ENCODE peak calls at places on chromosomes 12 and 14, in four cellular contexts. One of them, this sample, is unnamed.
A peak's percentile ranks its signal among the peaks of the same experiment; 100 is the strongest.

GRCh38 chr14:24351517-24351916 is 11.7 kb upstream of the RIPK3 start:
- DNase-seq in HepG2: no peak
- DNase-seq in IMR-90: peak; percentile 43
- DNase-seq in A549: no peak
- DNase-seq in this sample: no peak

GRCh38 chr12:68352067-68352466 is 19.9 kb upstream of the MDM1 start:
- DNase-seq in HepG2: no peak
- DNase-seq in IMR-90: peak; percentile 77
- DNase-seq in A549: peak; percentile 35
- DNase-seq in this sample: no peak

GRCh38 chr12:8123124-8123888 is at the start of gene CLEC4A:
- DNase-seq in HepG2: no peak
- DNase-seq in IMR-90: no peak
- DNase-seq in A549: no peak
- DNase-seq in this sample: no peak

GRCh38 chr12:12461923-12462315 is 100.7 kb downstream of the DUSP16 start:
- DNase-seq in HepG2: no peak
- DNase-seq in IMR-90: no peak
- DNase-seq in A549: no peak
- DNase-seq in this sample: no peak

GRCh38 chr12:53616950-53617349 is 9.2 kb downstream of the ATF7 start:
- DNase-seq in HepG2: no peak
- DNase-seq in IMR-90: no peak
- DNase-seq in A549: no peak
- DNase-seq in this sample: no peak

GRCh38 chr14:21723431-21724045 is 49.9 kb upstream of the OR4E1 start:
- DNase-seq in HepG2: peak; percentile 60
- DNase-seq in IMR-90: no peak
- DNase-seq in A549: peak; percentile 41
- DNase-seq in this sample: peak; percentile 47

GRCh38 chr12:130608132-130608531 is 108.0 kb downstream of the RIMBP2 start:
- DNase-seq in HepG2: no peak
- DNase-seq in IMR-90: no peak
- DNase-seq in A549: no peak
- DNase-seq in this sample: no peak

GRCh38 chr12:86723326-86723725 is 467.1 kb upstream of the MGAT4C start:
- DNase-seq in HepG2: no peak
- DNase-seq in IMR-90: no peak
- DNase-seq in A549: no peak
- DNase-seq in this sample: no peak

GRCh38 chr12:53735556-53735955 is 8.3 kb upstream of the CALCOCO1 start:
- DNase-seq in HepG2: no peak
- DNase-seq in IMR-90: no peak
- DNase-seq in A549: no peak
- DNase-seq in this sample: no peak

GRCh38 chr14:95225251-95225887 is 68.0 kb upstream of the DICER1 start:
- DNase-seq in HepG2: no peak
- DNase-seq in IMR-90: no peak
- DNase-seq in A549: no peak
- DNase-seq in this sample: no peak

GRCh38 chr12:121724930-121725329 is 12.4 kb downstream of the TMEM120B start:
- DNase-seq in HepG2: no peak
- DNase-seq in IMR-90: no peak
- DNase-seq in A549: no peak
- DNase-seq in this sample: no peak

GRCh38 chr14:50666772-50667490 is 1.2 kb downstream of the SAV1 start:
- DNase-seq in HepG2: peak; percentile 37
- DNase-seq in IMR-90: peak; percentile 73
- DNase-seq in A549: peak; percentile 61
- DNase-seq in this sample: no peak

GRCh38 chr12:53536962-53537361 is 29.7 kb upstream of the NPFF start:
- DNase-seq in HepG2: no peak
- DNase-seq in IMR-90: no peak
- DNase-seq in A549: no peak
- DNase-seq in this sample: no peak

GRCh38 chr12:20523658-20524057 is 155.3 kb downstream of the PDE3A start:
- DNase-seq in HepG2: no peak
- DNase-seq in IMR-90: peak; percentile 65
- DNase-seq in A549: no peak
- DNase-seq in this sample: no peak

GRCh38 chr12:20646239-20646827 is 48.8 kb upstream of the SLCO1C1 start:
- DNase-seq in HepG2: peak; percentile 58
- DNase-seq in IMR-90: peak; percentile 60
- DNase-seq in A549: peak; percentile 70
- DNase-seq in this sample: no peak

GRCh38 chr14:102782974-102783373 is 5.7 kb downstream of the TRAF3 start:
- DNase-seq in HepG2: no peak
- DNase-seq in IMR-90: no peak
- DNase-seq in A549: no peak
- DNase-seq in this sample: no peak

GRCh38 chr12:13033266-13033875 is 10.8 kb upstream of the FAM234B start:
- DNase-seq in HepG2: no peak
- DNase-seq in IMR-90: peak; percentile 28
- DNase-seq in A549: no peak
- DNase-seq in this sample: no peak

GRCh38 chr12:14417717-14418116 is 52.2 kb downstream of the ATF7IP start:
- DNase-seq in HepG2: peak; percentile 33
- DNase-seq in IMR-90: peak; percentile 92
- DNase-seq in A549: peak; percentile 55
- DNase-seq in this sample: peak; percentile 64

GRCh38 chr12:3256103-3256551 is 178.9 kb downstream of the TSPAN9 start:
- DNase-seq in HepG2: no peak
- DNase-seq in IMR-90: no peak
- DNase-seq in A549: no peak
- DNase-seq in this sample: no peak

GRCh38 chr12:68119250-68119649 is 40.3 kb downstream of the IFNG start:
- DNase-seq in HepG2: no peak
- DNase-seq in IMR-90: no peak
- DNase-seq in A549: no peak
- DNase-seq in this sample: no peak

GRCh38 chr14:55427439-55427838 is 13.0 kb downstream of the TBPL2 start:
- DNase-seq in HepG2: no peak
- DNase-seq in IMR-90: no peak
- DNase-seq in A549: no peak
- DNase-seq in this sample: no peak

GRCh38 chr12:22678175-22678574 is 53.2 kb downstream of the ETNK1 start:
- DNase-seq in HepG2: no peak
- DNase-seq in IMR-90: no peak
- DNase-seq in A549: no peak
- DNase-seq in this sample: no peak

GRCh38 chr14:73209943-73210342 is 27.4 kb upstream of the PAPLN start:
- DNase-seq in HepG2: no peak
- DNase-seq in IMR-90: peak; percentile 67
- DNase-seq in A549: no peak
- DNase-seq in this sample: no peak

GRCh38 chr12:121581681-121582439 is 1.0 kb upstream of the KDM2B start:
- DNase-seq in HepG2: no peak
- DNase-seq in IMR-90: peak; percentile 50
- DNase-seq in A549: no peak
- DNase-seq in this sample: no peak

GRCh38 chr12:67419810-67420209 is 150.7 kb downstream of the CAND1 start:
- DNase-seq in HepG2: no peak
- DNase-seq in IMR-90: no peak
- DNase-seq in A549: no peak
- DNase-seq in this sample: no peak

GRCh38 chr12:99648183-99648582 is 630 bp downstream of the GARIN6 start:
- DNase-seq in HepG2: no peak
- DNase-seq in IMR-90: no peak
- DNase-seq in A549: no peak
- DNase-seq in this sample: no peak

DNA sequence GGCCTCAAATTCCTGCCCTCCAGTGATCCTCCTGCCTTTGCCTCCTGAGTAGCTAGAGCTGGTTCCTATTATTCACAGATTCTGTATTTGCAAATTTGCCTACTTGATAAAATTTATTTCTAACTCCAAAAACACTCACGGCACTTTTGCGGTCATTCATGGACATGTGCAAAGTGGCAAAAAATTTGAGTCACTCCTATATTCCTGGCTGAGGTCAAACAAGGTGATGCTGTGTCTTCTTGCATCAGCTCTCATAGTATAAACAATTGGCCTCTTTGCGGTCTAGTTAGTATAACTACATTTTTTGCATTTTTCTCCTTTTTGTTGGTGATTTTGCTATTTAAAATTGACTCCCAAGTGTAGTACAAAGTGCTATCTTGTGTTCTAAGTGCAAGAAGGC is 24.7 kb downstream of the ATF1 start:
- DNase-seq in HepG2: peak; percentile 32
- DNase-seq in IMR-90: peak; percentile 98
- DNase-seq in A549: no peak
- DNase-seq in this sample: peak; percentile 1
- TF ChIP-seq RFX5 in HepG2: no peak
- TF ChIP-seq RFX5 in IMR-90: no peak
- TF ChIP-seq RFX5 in A549: no peak
- TF ChIP-seq RFX5 in this sample: no peak

GRCh38 chr12:39620664-39621658 is 1.4 kb upstream of the ABCD2 start:
- DNase-seq in HepG2: no peak
- DNase-seq in IMR-90: no peak
- DNase-seq in A549: no peak
- DNase-seq in this sample: no peak
- TF ChIP-seq RFX5 in HepG2: no peak
- TF ChIP-seq RFX5 in IMR-90: no peak
- TF ChIP-seq RFX5 in A549: no peak
- TF ChIP-seq RFX5 in this sample: no peak

DNA sequence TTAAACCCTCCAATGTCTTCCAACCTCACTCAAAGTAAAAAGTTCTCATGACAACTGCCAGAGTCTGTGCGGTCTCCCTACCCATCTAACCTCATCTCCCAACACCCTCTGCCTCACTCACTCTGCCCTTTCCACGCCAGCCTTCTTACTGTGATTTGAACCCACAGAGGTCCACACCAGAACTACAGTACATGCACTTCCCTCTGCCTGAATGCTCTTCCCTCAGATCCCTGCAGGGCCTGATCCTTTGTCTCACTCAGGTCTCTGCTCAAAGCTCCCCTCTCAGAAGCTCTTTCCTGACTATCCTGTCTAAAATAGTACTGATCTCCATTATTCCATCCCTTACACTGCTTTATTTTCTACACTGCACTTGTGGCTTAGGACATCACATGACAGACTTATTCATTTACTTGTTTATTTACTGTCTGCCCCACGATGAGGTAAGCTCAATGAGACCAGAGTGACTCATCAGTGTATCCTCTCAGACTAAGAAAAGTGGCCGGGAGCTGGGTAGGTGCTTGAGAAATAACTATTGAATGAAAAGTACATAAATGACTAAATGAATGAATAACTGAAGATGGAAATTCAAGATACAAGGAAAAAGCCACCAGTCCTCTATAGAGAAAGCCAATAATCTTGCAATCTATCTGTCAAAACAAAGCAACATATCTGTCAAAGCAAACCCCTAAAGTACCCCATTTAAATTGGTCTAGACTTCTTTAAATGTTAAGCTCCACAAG is 17.1 kb downstream of the POMT2 start:
- DNase-seq in HepG2: peak; percentile 89
- DNase-seq in IMR-90: peak; percentile 97
- DNase-seq in A549: peak; percentile 93
- DNase-seq in this sample: no peak
- TF ChIP-seq RFX5 in HepG2: no peak
- TF ChIP-seq RFX5 in IMR-90: no peak
- TF ChIP-seq RFX5 in A549: peak; percentile 18
- TF ChIP-seq RFX5 in this sample: no peak

GRCh38 chr12:132761911-132762583 is 415 bp upstream of the ANKLE2 start:
- DNase-seq in HepG2: peak; percentile 77
- DNase-seq in IMR-90: peak; percentile 87
- DNase-seq in A549: peak; percentile 93
- DNase-seq in this sample: peak; percentile 29

GRCh38 chr12:132765366-132765765 is 3.7 kb upstream of the ANKLE2 start:
- DNase-seq in HepG2: no peak
- DNase-seq in IMR-90: no peak
- DNase-seq in A549: no peak
- DNase-seq in this sample: no peak

GRCh38 chr12:132766380-132767085 is 4.9 kb upstream of the ANKLE2 start:
- DNase-seq in HepG2: no peak
- DNase-seq in IMR-90: peak; percentile 27
- DNase-seq in A549: no peak
- DNase-seq in this sample: no peak

GRCh38 chr12:132764231-132764630 is 2.6 kb upstream of the ANKLE2 start:
- DNase-seq in HepG2: no peak
- DNase-seq in IMR-90: no peak
- DNase-seq in A549: no peak
- DNase-seq in this sample: no peak

GRCh38 chr12:132761032-132761910 is at the start of gene ANKLE2:
- DNase-seq in HepG2: peak; percentile 23
- DNase-seq in IMR-90: peak; percentile 59
- DNase-seq in A549: peak; percentile 63
- DNase-seq in this sample: no peak
- TF ChIP-seq RFX5 in HepG2: no peak
- TF ChIP-seq RFX5 in IMR-90: no peak
- TF ChIP-seq RFX5 in A549: no peak
- TF ChIP-seq RFX5 in this sample: no peak